ENCODE peak calls at places on chromosomes 6 and 20, in seven cellular contexts. One of them, this sample, is unnamed.

GRCh38 chr6:1726341-1726763 is 116.6 kb downstream of the FOXC1 start:
- DNase-seq in GM10248: no peak
- DNase-seq in CD4-positive, CD25-positive, alpha-beta regulatory T cell: no peak
- DNase-seq in HEK293T: no peak
- DNase-seq in stimulated activated naive B cell treated with anti-CD40 and anti-IgM and Interleukin-4, amounts not matched to agents 10 μg/mL and 1 μg/mL and 100 μg/mL, for 72 hours: no peak
- DNase-seq in lower lobe of right lung: no peak
- DNase-seq in KBM-7: no peak
- DNase-seq in this sample: no peak

GRCh38 chr6:154457046-154457713 is 53.3 kb downstream of the CNKSR3 start:
- DNase-seq in GM10248: no peak
- DNase-seq in CD4-positive, CD25-positive, alpha-beta regulatory T cell: no peak
- DNase-seq in HEK293T: no peak
- DNase-seq in stimulated activated naive B cell treated with anti-CD40 and anti-IgM and Interleukin-4, amounts not matched to agents 10 μg/mL and 1 μg/mL and 100 μg/mL, for 72 hours: no peak
- DNase-seq in lower lobe of right lung: no peak
- DNase-seq in KBM-7: no peak
- DNase-seq in this sample: no peak

GRCh38 chr20:55004044-55004443 is 528.7 kb downstream of the DOK5 start:
- DNase-seq in GM10248: no peak
- DNase-seq in CD4-positive, CD25-positive, alpha-beta regulatory T cell: no peak
- DNase-seq in HEK293T: no peak
- DNase-seq in stimulated activated naive B cell treated with anti-CD40 and anti-IgM and Interleukin-4, amounts not matched to agents 10 μg/mL and 1 μg/mL and 100 μg/mL, for 72 hours: no peak
- DNase-seq in lower lobe of right lung: no peak
- DNase-seq in KBM-7: no peak
- DNase-seq in this sample: no peak

GRCh38 chr6:96186094-96186493 is 170.3 kb downstream of the FUT9 start:
- DNase-seq in GM10248: no peak
- DNase-seq in CD4-positive, CD25-positive, alpha-beta regulatory T cell: no peak
- DNase-seq in HEK293T: no peak
- DNase-seq in stimulated activated naive B cell treated with anti-CD40 and anti-IgM and Interleukin-4, amounts not matched to agents 10 μg/mL and 1 μg/mL and 100 μg/mL, for 72 hours: no peak
- DNase-seq in lower lobe of right lung: no peak
- DNase-seq in KBM-7: no peak
- DNase-seq in this sample: no peak

GRCh38 chr20:46346770-46347169 is 38.5 kb upstream of the CDH22 start:
- DNase-seq in GM10248: no peak
- DNase-seq in CD4-positive, CD25-positive, alpha-beta regulatory T cell: no peak
- DNase-seq in HEK293T: no peak
- DNase-seq in stimulated activated naive B cell treated with anti-CD40 and anti-IgM and Interleukin-4, amounts not matched to agents 10 μg/mL and 1 μg/mL and 100 μg/mL, for 72 hours: no peak
- DNase-seq in lower lobe of right lung: no peak
- DNase-seq in KBM-7: no peak
- DNase-seq in this sample: no peak

GRCh38 chr6:98946266-98946817 is 1.4 kb downstream of the FBXL4 start:
- DNase-seq in GM10248: no peak
- DNase-seq in CD4-positive, CD25-positive, alpha-beta regulatory T cell: no peak
- DNase-seq in HEK293T: no peak
- DNase-seq in stimulated activated naive B cell treated with anti-CD40 and anti-IgM and Interleukin-4, amounts not matched to agents 10 μg/mL and 1 μg/mL and 100 μg/mL, for 72 hours: no peak
- DNase-seq in lower lobe of right lung: no peak
- DNase-seq in KBM-7: no peak
- DNase-seq in this sample: no peak

GRCh38 chr6:147282566-147282959 is 78.3 kb downstream of the STXBP5 start:
- DNase-seq in GM10248: no peak
- DNase-seq in CD4-positive, CD25-positive, alpha-beta regulatory T cell: no peak
- DNase-seq in HEK293T: no peak
- DNase-seq in stimulated activated naive B cell treated with anti-CD40 and anti-IgM and Interleukin-4, amounts not matched to agents 10 μg/mL and 1 μg/mL and 100 μg/mL, for 72 hours: no peak
- DNase-seq in lower lobe of right lung: no peak
- DNase-seq in KBM-7: no peak
- DNase-seq in this sample: no peak

GRCh38 chr20:50438986-50439407 is 71.2 kb upstream of the PTPN1 start:
- DNase-seq in GM10248: no peak
- DNase-seq in CD4-positive, CD25-positive, alpha-beta regulatory T cell: no peak
- DNase-seq in HEK293T: no peak
- DNase-seq in stimulated activated naive B cell treated with anti-CD40 and anti-IgM and Interleukin-4, amounts not matched to agents 10 μg/mL and 1 μg/mL and 100 μg/mL, for 72 hours: no peak
- DNase-seq in lower lobe of right lung: no peak
- DNase-seq in KBM-7: no peak
- DNase-seq in this sample: no peak

This sample was measured in GM13977.